ENCODE peak calls at places on chromosomes 1 and 21, in six cellular contexts. One of them, this sample, is unnamed.

GRCh38 chr1:19454265-19455198 is 30.8 kb downstream of the CAPZB start:
- DNase-seq in NT2/D1: no peak
- DNase-seq in HCT116: no peak
- DNase-seq in K562: no peak
- DNase-seq in HepG2: no peak
- DNase-seq in GM12878: no peak
- DNase-seq in this sample: no peak

GRCh38 chr1:89587728-89588127 is 45.2 kb upstream of the LRRC8C start:
- DNase-seq in NT2/D1: no peak
- DNase-seq in HCT116: no peak
- DNase-seq in K562: no peak
- DNase-seq in HepG2: peak; percentile 96
- DNase-seq in GM12878: no peak
- DNase-seq in this sample: no peak

GRCh38 chr1:44592208-44593145 is 81.8 kb downstream of the TMEM53 start:
- DNase-seq in NT2/D1: no peak
- DNase-seq in HCT116: no peak
- DNase-seq in K562: no peak
- DNase-seq in HepG2: no peak
- DNase-seq in GM12878: no peak
- DNase-seq in this sample: peak; percentile 69

GRCh38 chr1:225480825-225481434 is 53.1 kb upstream of the LBR start:
- DNase-seq in NT2/D1: peak; percentile 47
- DNase-seq in HCT116: peak; percentile 38
- DNase-seq in K562: peak; percentile 81
- DNase-seq in HepG2: peak; percentile 36
- DNase-seq in GM12878: no peak
- DNase-seq in this sample: peak; percentile 95

GRCh38 chr1:228530951-228531731 is 44.0 kb downstream of the RNF187 start:
- DNase-seq in NT2/D1: no peak
- DNase-seq in HCT116: no peak
- DNase-seq in K562: no peak
- DNase-seq in HepG2: no peak
- DNase-seq in GM12878: no peak
- DNase-seq in this sample: no peak

GRCh38 chr1:211344335-211344664 is 17.7 kb downstream of the TRAF5 start:
- DNase-seq in NT2/D1: no peak
- DNase-seq in HCT116: no peak
- DNase-seq in K562: no peak
- DNase-seq in HepG2: no peak
- DNase-seq in GM12878: no peak
- DNase-seq in this sample: no peak

GRCh38 chr1:161473363-161473762 is 31.9 kb upstream of the FCGR2A start:
- DNase-seq in NT2/D1: no peak
- DNase-seq in HCT116: no peak
- DNase-seq in K562: no peak
- DNase-seq in HepG2: peak; percentile 27
- DNase-seq in GM12878: no peak
- DNase-seq in this sample: peak; percentile 70

GRCh38 chr1:33155877-33156538 is 25.8 kb downstream of the TRIM62 start:
- DNase-seq in NT2/D1: no peak
- DNase-seq in HCT116: no peak
- DNase-seq in K562: no peak
- DNase-seq in HepG2: peak; percentile 37
- DNase-seq in GM12878: no peak
- DNase-seq in this sample: no peak

GRCh38 chr1:44543816-44544185 is 130.5 kb downstream of the TMEM53 start:
- DNase-seq in NT2/D1: no peak
- DNase-seq in HCT116: no peak
- DNase-seq in K562: no peak
- DNase-seq in HepG2: no peak
- DNase-seq in GM12878: no peak
- DNase-seq in this sample: no peak

GRCh38 chr1:163875214-163875926 is 553.6 kb downstream of the NUF2 start:
- DNase-seq in NT2/D1: no peak
- DNase-seq in HCT116: no peak
- DNase-seq in K562: no peak
- DNase-seq in HepG2: no peak
- DNase-seq in GM12878: no peak
- DNase-seq in this sample: no peak

GRCh38 chr1:229139320-229139719 is 131.6 kb upstream of the RAB4A start:
- DNase-seq in NT2/D1: no peak
- DNase-seq in HCT116: no peak
- DNase-seq in K562: no peak
- DNase-seq in HepG2: no peak
- DNase-seq in GM12878: no peak
- DNase-seq in this sample: no peak

GRCh38 chr1:243513726-243514491 is 258.1 kb downstream of the SDCCAG8 start:
- DNase-seq in NT2/D1: no peak
- DNase-seq in HCT116: no peak
- DNase-seq in K562: no peak
- DNase-seq in HepG2: no peak
- DNase-seq in GM12878: no peak
- DNase-seq in this sample: no peak

GRCh38 chr1:203121186-203122015 is 6.1 kb upstream of the ADORA1 start:
- DNase-seq in NT2/D1: no peak
- DNase-seq in HCT116: no peak
- DNase-seq in K562: no peak
- DNase-seq in HepG2: no peak
- DNase-seq in GM12878: no peak
- DNase-seq in this sample: peak; percentile 35

GRCh38 chr1:114854693-114855320 is at the start of gene SYCP1:
- DNase-seq in NT2/D1: no peak
- DNase-seq in HCT116: no peak
- DNase-seq in K562: no peak
- DNase-seq in HepG2: no peak
- DNase-seq in GM12878: no peak
- DNase-seq in this sample: no peak

GRCh38 chr1:171910786-171911185 is 69.5 kb downstream of the DNM3 start:
- DNase-seq in NT2/D1: peak; percentile 9
- DNase-seq in HCT116: no peak
- DNase-seq in K562: no peak
- DNase-seq in HepG2: no peak
- DNase-seq in GM12878: no peak
- DNase-seq in this sample: no peak

GRCh38 chr1:182185822-182186756 is 124.6 kb upstream of the ZNF648 start:
- DNase-seq in NT2/D1: peak; percentile 56
- DNase-seq in HCT116: peak; percentile 49
- DNase-seq in K562: no peak
- DNase-seq in HepG2: peak; percentile 50
- DNase-seq in GM12878: no peak
- DNase-seq in this sample: no peak

GRCh38 chr1:21673277-21673780 is 4.2 kb upstream of the RAP1GAP start:
- DNase-seq in NT2/D1: no peak
- DNase-seq in HCT116: no peak
- DNase-seq in K562: no peak
- DNase-seq in HepG2: no peak
- DNase-seq in GM12878: no peak
- DNase-seq in this sample: no peak

GRCh38 chr1:3954391-3955160 is 54.5 kb upstream of the C1orf174 start:
- DNase-seq in NT2/D1: no peak
- DNase-seq in HCT116: no peak
- DNase-seq in K562: no peak
- DNase-seq in HepG2: no peak
- DNase-seq in GM12878: no peak
- DNase-seq in this sample: no peak

GRCh38 chr1:74674278-74675048 is 871 bp upstream of the ERICH3 start:
- DNase-seq in NT2/D1: no peak
- DNase-seq in HCT116: no peak
- DNase-seq in K562: no peak
- DNase-seq in HepG2: no peak
- DNase-seq in GM12878: no peak
- DNase-seq in this sample: no peak

GRCh38 chr21:43971992-43972255 is 40.2 kb upstream of the TRAPPC10 start:
- DNase-seq in NT2/D1: no peak
- DNase-seq in HCT116: no peak
- DNase-seq in K562: no peak
- DNase-seq in HepG2: no peak
- DNase-seq in GM12878: no peak
- DNase-seq in this sample: no peak

GRCh38 chr1:198679535-198680173 is 40.8 kb downstream of the PTPRC start:
- DNase-seq in NT2/D1: no peak
- DNase-seq in HCT116: no peak
- DNase-seq in K562: no peak
- DNase-seq in HepG2: no peak
- DNase-seq in GM12878: no peak
- DNase-seq in this sample: no peak

GRCh38 chr1:186152227-186152944 is 222.7 kb downstream of the TPR start:
- DNase-seq in NT2/D1: peak; percentile 11
- DNase-seq in HCT116: peak; percentile 54
- DNase-seq in K562: no peak
- DNase-seq in HepG2: no peak
- DNase-seq in GM12878: no peak
- DNase-seq in this sample: no peak

GRCh38 chr1:181396171-181396670 is 87.1 kb upstream of the CACNA1E start:
- DNase-seq in NT2/D1: no peak
- DNase-seq in HCT116: no peak
- DNase-seq in K562: no peak
- DNase-seq in HepG2: no peak
- DNase-seq in GM12878: no peak
- DNase-seq in this sample: no peak

GRCh38 chr1:243921113-243921512 is 71.1 kb upstream of the AKT3 start:
- DNase-seq in NT2/D1: no peak
- DNase-seq in HCT116: no peak
- DNase-seq in K562: no peak
- DNase-seq in HepG2: no peak
- DNase-seq in GM12878: no peak
- DNase-seq in this sample: no peak

GRCh38 chr1:17887646-17888395 is 132.7 kb downstream of the ACTL8 start:
- DNase-seq in NT2/D1: no peak
- DNase-seq in HCT116: no peak
- DNase-seq in K562: no peak
- DNase-seq in HepG2: no peak
- DNase-seq in GM12878: no peak
- DNase-seq in this sample: no peak

GRCh38 chr1:30762931-30763653 is 5.5 kb upstream of the LAPTM5 start:
- DNase-seq in NT2/D1: no peak
- DNase-seq in HCT116: no peak
- DNase-seq in K562: no peak
- DNase-seq in HepG2: no peak
- DNase-seq in GM12878: no peak
- DNase-seq in this sample: no peak

GRCh38 chr1:94754570-94754969 is 65.6 kb upstream of the SLC44A3 start:
- DNase-seq in NT2/D1: no peak
- DNase-seq in HCT116: no peak
- DNase-seq in K562: no peak
- DNase-seq in HepG2: peak; percentile 54
- DNase-seq in GM12878: no peak
- DNase-seq in this sample: no peak

GRCh38 chr1:153919879-153920852 is 2.6 kb downstream of the GATAD2B start:
- DNase-seq in NT2/D1: no peak
- DNase-seq in HCT116: no peak
- DNase-seq in K562: no peak
- DNase-seq in HepG2: no peak
- DNase-seq in GM12878: no peak
- DNase-seq in this sample: no peak
- TF ChIP-seq ZNF274 in NT2/D1: no peak
- TF ChIP-seq ZNF274 in HCT116: no peak
- TF ChIP-seq ZNF274 in K562: no peak
- TF ChIP-seq ZNF274 in HepG2: no peak
- TF ChIP-seq ZNF274 in GM12878: no peak
- TF ChIP-seq ZNF274 in this sample: no peak

DNA sequence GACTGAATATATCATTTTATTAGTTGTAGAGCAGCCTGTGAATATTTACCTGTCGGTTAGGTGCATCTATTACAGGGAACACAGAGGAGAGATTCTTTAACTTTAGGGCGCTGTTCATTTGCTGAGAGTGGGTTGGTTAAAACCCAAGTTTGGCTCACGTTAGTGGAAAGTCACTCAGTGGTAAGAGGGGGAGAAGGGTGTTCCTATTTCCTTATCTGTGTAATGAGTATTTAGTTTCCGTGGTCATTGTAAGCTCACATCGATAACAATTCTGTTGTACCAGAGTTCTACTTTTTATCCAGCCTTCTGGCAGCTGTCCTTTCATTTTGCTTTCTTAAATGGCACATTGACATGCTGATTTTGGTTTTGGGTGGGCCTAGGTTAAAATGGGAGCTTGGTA is 773.2 kb upstream of the ADAMTS5 start:
- DNase-seq in NT2/D1: no peak
- DNase-seq in HCT116: no peak
- DNase-seq in K562: no peak
- DNase-seq in HepG2: no peak
- DNase-seq in GM12878: no peak
- DNase-seq in this sample: no peak
- TF ChIP-seq ZNF274 in NT2/D1: no peak
- TF ChIP-seq ZNF274 in HCT116: no peak
- TF ChIP-seq ZNF274 in K562: no peak
- TF ChIP-seq ZNF274 in HepG2: no peak
- TF ChIP-seq ZNF274 in GM12878: no peak
- TF ChIP-seq ZNF274 in this sample: no peak

DNA sequence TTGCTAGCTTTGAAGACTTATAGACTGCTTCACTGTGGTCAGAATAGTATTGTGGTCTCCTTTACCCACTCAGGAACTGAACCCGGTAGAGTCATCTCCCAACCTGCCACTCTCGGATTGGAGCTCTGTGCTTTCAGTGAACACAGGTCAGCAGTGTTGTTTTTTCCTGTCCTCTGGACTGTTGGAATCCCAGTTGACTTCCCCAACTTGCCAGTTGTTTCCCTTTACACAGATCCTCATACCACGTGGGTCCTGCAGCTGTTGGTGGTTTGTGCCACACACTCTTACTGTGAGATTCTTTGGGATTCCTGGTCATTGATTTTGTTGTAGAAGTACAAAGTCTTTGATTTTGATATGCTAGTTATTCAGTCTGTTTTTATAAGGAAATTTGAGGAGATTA is 214.1 kb downstream of the DYRK1A start:
- DNase-seq in NT2/D1: no peak
- DNase-seq in HCT116: no peak
- DNase-seq in K562: no peak
- DNase-seq in HepG2: no peak
- DNase-seq in GM12878: no peak
- DNase-seq in this sample: no peak
- TF ChIP-seq ZNF274 in NT2/D1: no peak
- TF ChIP-seq ZNF274 in HCT116: no peak
- TF ChIP-seq ZNF274 in K562: no peak
- TF ChIP-seq ZNF274 in HepG2: no peak
- TF ChIP-seq ZNF274 in GM12878: no peak
- TF ChIP-seq ZNF274 in this sample: no peak

GRCh38 chr1:43001434-43001833 is 42.8 kb upstream of the SLC2A1 start:
- DNase-seq in NT2/D1: no peak
- DNase-seq in HCT116: no peak
- DNase-seq in K562: no peak
- DNase-seq in HepG2: no peak
- DNase-seq in GM12878: no peak
- DNase-seq in this sample: no peak

GRCh38 chr1:42996384-42996991 is 37.8 kb upstream of the SLC2A1 start:
- DNase-seq in NT2/D1: no peak
- DNase-seq in HCT116: no peak
- DNase-seq in K562: no peak
- DNase-seq in HepG2: no peak
- DNase-seq in GM12878: no peak
- DNase-seq in this sample: no peak

GRCh38 chr1:42998381-42998780 is 39.7 kb upstream of the SLC2A1 start:
- DNase-seq in NT2/D1: no peak
- DNase-seq in HCT116: no peak
- DNase-seq in K562: no peak
- DNase-seq in HepG2: no peak
- DNase-seq in GM12878: no peak
- DNase-seq in this sample: no peak

GRCh38 chr1:43000271-43000670 is 41.6 kb upstream of the SLC2A1 start:
- DNase-seq in NT2/D1: no peak
- DNase-seq in HCT116: no peak
- DNase-seq in K562: no peak
- DNase-seq in HepG2: no peak
- DNase-seq in GM12878: no peak
- DNase-seq in this sample: no peak

GRCh38 chr1:42999308-42999707 is 40.6 kb upstream of the SLC2A1 start:
- DNase-seq in NT2/D1: no peak
- DNase-seq in HCT116: no peak
- DNase-seq in K562: no peak
- DNase-seq in HepG2: peak; percentile 26
- DNase-seq in GM12878: no peak
- DNase-seq in this sample: no peak
- TF ChIP-seq ZNF274 in NT2/D1: no peak
- TF ChIP-seq ZNF274 in HCT116: no peak
- TF ChIP-seq ZNF274 in K562: no peak
- TF ChIP-seq ZNF274 in HepG2: no peak
- TF ChIP-seq ZNF274 in GM12878: no peak
- TF ChIP-seq ZNF274 in this sample: no peak

This sample was measured in H1.